ENCODE peak calls at places on chromosomes 13 and 19, in five cellular contexts. One of them, this sample, is unnamed. For H3K4me1, the result is how much of the 10 kb centered on the place peaks cover.

GRCh38 chr19:6536138-6536671 is 5.4 kb downstream of the TNFSF9 start:
- DNase-seq in tibial artery: no peak
- DNase-seq in ovary: no peak
- DNase-seq in pancreas: no peak
- DNase-seq in heart right ventricle: no peak
- DNase-seq in this sample: no peak

GRCh38 chr19:48713041-48713863 is 6.3 kb downstream of the MAMSTR start:
- DNase-seq in tibial artery: no peak
- DNase-seq in ovary: peak
- DNase-seq in pancreas: peak
- DNase-seq in heart right ventricle: no peak
- DNase-seq in this sample: no peak

GRCh38 chr19:7917292-7918061 is 2.7 kb upstream of the SNAPC2 start:
- DNase-seq in tibial artery: no peak
- DNase-seq in ovary: peak
- DNase-seq in pancreas: no peak
- DNase-seq in heart right ventricle: no peak
- DNase-seq in this sample: peak

GRCh38 chr13:32212420-32212819 is 102.7 kb downstream of the ZAR1L start:
- DNase-seq in tibial artery: no peak
- DNase-seq in ovary: no peak
- DNase-seq in pancreas: no peak
- DNase-seq in heart right ventricle: no peak
- DNase-seq in this sample: no peak

GRCh38 chr13:43787998-43788397 is 1.2 kb upstream of the ENOX1 start:
- DNase-seq in tibial artery: no peak
- DNase-seq in ovary: no peak
- DNase-seq in pancreas: peak
- DNase-seq in heart right ventricle: no peak
- DNase-seq in this sample: peak

GRCh38 chr19:51688665-51689571 is 4.2 kb upstream of the SPACA6 start:
- DNase-seq in tibial artery: peak
- DNase-seq in ovary: peak
- DNase-seq in pancreas: peak
- DNase-seq in heart right ventricle: peak
- DNase-seq in this sample: peak

GRCh38 chr13:32824671-32825070 is 191.6 kb upstream of the KL start:
- DNase-seq in tibial artery: no peak
- DNase-seq in ovary: no peak
- DNase-seq in pancreas: no peak
- DNase-seq in heart right ventricle: no peak
- DNase-seq in this sample: no peak

GRCh38 chr13:108288741-108289140 is 19.2 kb downstream of the TNFSF13B start:
- DNase-seq in tibial artery: no peak
- DNase-seq in ovary: no peak
- DNase-seq in pancreas: no peak
- DNase-seq in heart right ventricle: no peak
- DNase-seq in this sample: no peak

GRCh38 chr13:31038834-31039552 is 106.5 kb downstream of the TEX26 start:
- DNase-seq in tibial artery: no peak
- DNase-seq in ovary: no peak
- DNase-seq in pancreas: no peak
- DNase-seq in heart right ventricle: no peak
- DNase-seq in this sample: no peak

GRCh38 chr13:44854264-44855060 is 134.8 kb downstream of the NUFIP1 start:
- DNase-seq in tibial artery: no peak
- DNase-seq in ovary: no peak
- DNase-seq in pancreas: peak
- DNase-seq in heart right ventricle: peak
- DNase-seq in this sample: no peak

GRCh38 chr13:49214917-49215376 is 5.2 kb upstream of the MLNR start:
- DNase-seq in tibial artery: peak
- DNase-seq in ovary: no peak
- DNase-seq in pancreas: no peak
- DNase-seq in heart right ventricle: no peak
- DNase-seq in this sample: no peak

GRCh38 chr13:28337196-28338045 is 157.5 kb downstream of the FLT1 start:
- DNase-seq in tibial artery: no peak
- DNase-seq in ovary: no peak
- DNase-seq in pancreas: no peak
- DNase-seq in heart right ventricle: peak
- DNase-seq in this sample: no peak

GRCh38 chr19:51469629-51470028 is 8.7 kb upstream of the CEACAM18 start:
- DNase-seq in tibial artery: no peak
- DNase-seq in ovary: no peak
- DNase-seq in pancreas: no peak
- DNase-seq in heart right ventricle: no peak
- DNase-seq in this sample: no peak

GRCh38 chr19:6865849-6866248 is 21.5 kb upstream of the ADGRE1 start:
- DNase-seq in tibial artery: no peak
- DNase-seq in ovary: no peak
- DNase-seq in pancreas: no peak
- DNase-seq in heart right ventricle: no peak
- DNase-seq in this sample: no peak

GRCh38 chr19:4580021-4580901 is 20.8 kb upstream of the SEMA6B start:
- DNase-seq in tibial artery: no peak
- DNase-seq in ovary: no peak
- DNase-seq in pancreas: no peak
- DNase-seq in heart right ventricle: no peak
- DNase-seq in this sample: no peak

GRCh38 chr19:29800086-29800825 is 11.5 kb upstream of the CCNE1 start:
- DNase-seq in tibial artery: no peak
- DNase-seq in ovary: no peak
- DNase-seq in pancreas: no peak
- DNase-seq in heart right ventricle: no peak
- DNase-seq in this sample: no peak

GRCh38 chr19:50949792-50950320 is 3.0 kb downstream of the KLK5 start:
- DNase-seq in tibial artery: no peak
- DNase-seq in ovary: no peak
- DNase-seq in pancreas: no peak
- DNase-seq in heart right ventricle: no peak
- DNase-seq in this sample: no peak

GRCh38 chr13:73849292-73849691 is 284.9 kb downstream of the KLF12 start:
- DNase-seq in tibial artery: no peak
- DNase-seq in ovary: no peak
- DNase-seq in pancreas: no peak
- DNase-seq in heart right ventricle: no peak
- DNase-seq in this sample: no peak

GRCh38 chr19:4896372-4896771 is 6.3 kb downstream of the ARRDC5 start:
- DNase-seq in tibial artery: no peak
- DNase-seq in ovary: no peak
- DNase-seq in pancreas: peak
- DNase-seq in heart right ventricle: no peak
- DNase-seq in this sample: no peak

GRCh38 chr13:102703721-102704035 is 8.8 kb upstream of the METTL21C start:
- DNase-seq in tibial artery: no peak
- DNase-seq in ovary: no peak
- DNase-seq in pancreas: no peak
- DNase-seq in heart right ventricle: no peak
- DNase-seq in this sample: no peak

GRCh38 chr19:21023901-21024300 is 3.4 kb downstream of the ZNF430 start:
- DNase-seq in tibial artery: no peak
- DNase-seq in ovary: no peak
- DNase-seq in pancreas: no peak
- DNase-seq in heart right ventricle: no peak
- DNase-seq in this sample: no peak

GRCh38 chr13:106372199-106373160 is 163.0 kb downstream of the EFNB2 start:
- DNase-seq in tibial artery: no peak
- DNase-seq in ovary: no peak
- DNase-seq in pancreas: no peak
- DNase-seq in heart right ventricle: no peak
- DNase-seq in this sample: no peak

DNA sequence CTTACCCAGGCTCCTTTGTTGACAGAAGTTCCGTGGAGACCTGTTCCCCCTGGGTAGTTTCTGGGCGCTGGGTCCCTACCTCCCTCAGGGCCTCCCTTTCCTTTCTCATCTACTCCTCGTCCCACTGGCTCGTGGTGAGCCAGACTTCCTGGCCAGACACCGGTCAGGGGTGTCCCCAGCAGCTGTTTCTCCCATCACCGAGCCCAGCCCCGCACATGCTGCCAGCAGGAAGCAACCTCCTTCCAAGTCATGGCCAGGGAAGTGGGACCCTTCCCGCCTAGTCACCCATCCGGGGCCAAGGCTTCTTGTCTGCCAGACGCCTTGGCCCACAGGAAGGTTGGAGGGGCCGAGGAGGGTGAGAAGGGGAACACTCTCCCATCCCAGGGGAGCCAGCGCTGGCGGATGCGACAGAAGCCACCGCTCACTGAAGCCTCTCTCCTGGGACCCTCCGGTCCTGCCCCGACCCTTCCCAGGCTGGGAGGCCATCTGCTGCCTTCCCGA is 5.7 kb downstream of the PAK4 start:
- DNase-seq in tibial artery: no peak
- DNase-seq in ovary: no peak
- DNase-seq in pancreas: no peak
- DNase-seq in heart right ventricle: peak
- DNase-seq in this sample: no peak
- H3K27ac ChIP-seq in tibial artery: peak
- H3K27ac ChIP-seq in ovary: peak
- H3K27ac ChIP-seq in pancreas: peak
- H3K27ac ChIP-seq in heart right ventricle: peak
- H3K27ac ChIP-seq in this sample: peak

GRCh38 chr19:43814663-43815352 is 12.3 kb upstream of the ZNF283 start:
- DNase-seq in tibial artery: no peak
- DNase-seq in ovary: no peak
- DNase-seq in pancreas: no peak
- DNase-seq in heart right ventricle: no peak
- DNase-seq in this sample: no peak

GRCh38 chr19:43818500-43818899 is 8.6 kb upstream of the ZNF283 start:
- DNase-seq in tibial artery: no peak
- DNase-seq in ovary: no peak
- DNase-seq in pancreas: no peak
- DNase-seq in heart right ventricle: no peak
- DNase-seq in this sample: no peak

GRCh38 chr19:43820861-43821215 is 6.3 kb upstream of the ZNF283 start:
- DNase-seq in tibial artery: no peak
- DNase-seq in ovary: no peak
- DNase-seq in pancreas: no peak
- DNase-seq in heart right ventricle: no peak
- DNase-seq in this sample: no peak

GRCh38 chr19:43820098-43820860 is 6.8 kb upstream of the ZNF283 start:
- DNase-seq in tibial artery: no peak
- DNase-seq in ovary: no peak
- DNase-seq in pancreas: no peak
- DNase-seq in heart right ventricle: peak
- DNase-seq in this sample: peak
- H3K4me3 ChIP-seq in tibial artery: peak
- H3K4me3 ChIP-seq in ovary: peak
- H3K4me3 ChIP-seq in pancreas: peak
- H3K4me3 ChIP-seq in heart right ventricle: peak
- H3K4me3 ChIP-seq in this sample: peak

GRCh38 chr19:3458229-3458555 is 22.1 kb downstream of the SMIM24 start:
- DNase-seq in tibial artery: no peak
- DNase-seq in ovary: no peak
- DNase-seq in pancreas: no peak
- DNase-seq in heart right ventricle: no peak
- DNase-seq in this sample: no peak
- H3K4me1 ChIP-seq in tibial artery: half or more
- H3K4me1 ChIP-seq in ovary: under half
- H3K4me1 ChIP-seq in pancreas: under half
- H3K4me1 ChIP-seq in heart right ventricle: under half
- H3K4me1 ChIP-seq in this sample: under half

GRCh38 chr19:1491114-1491848 is at the start of gene REEP6:
- DNase-seq in tibial artery: no peak
- DNase-seq in ovary: peak
- DNase-seq in pancreas: no peak
- DNase-seq in heart right ventricle: no peak
- DNase-seq in this sample: no peak
- H3K27ac ChIP-seq in tibial artery: peak
- H3K27ac ChIP-seq in ovary: peak
- H3K27ac ChIP-seq in pancreas: peak
- H3K27ac ChIP-seq in heart right ventricle: peak
- H3K27ac ChIP-seq in this sample: peak

DNA sequence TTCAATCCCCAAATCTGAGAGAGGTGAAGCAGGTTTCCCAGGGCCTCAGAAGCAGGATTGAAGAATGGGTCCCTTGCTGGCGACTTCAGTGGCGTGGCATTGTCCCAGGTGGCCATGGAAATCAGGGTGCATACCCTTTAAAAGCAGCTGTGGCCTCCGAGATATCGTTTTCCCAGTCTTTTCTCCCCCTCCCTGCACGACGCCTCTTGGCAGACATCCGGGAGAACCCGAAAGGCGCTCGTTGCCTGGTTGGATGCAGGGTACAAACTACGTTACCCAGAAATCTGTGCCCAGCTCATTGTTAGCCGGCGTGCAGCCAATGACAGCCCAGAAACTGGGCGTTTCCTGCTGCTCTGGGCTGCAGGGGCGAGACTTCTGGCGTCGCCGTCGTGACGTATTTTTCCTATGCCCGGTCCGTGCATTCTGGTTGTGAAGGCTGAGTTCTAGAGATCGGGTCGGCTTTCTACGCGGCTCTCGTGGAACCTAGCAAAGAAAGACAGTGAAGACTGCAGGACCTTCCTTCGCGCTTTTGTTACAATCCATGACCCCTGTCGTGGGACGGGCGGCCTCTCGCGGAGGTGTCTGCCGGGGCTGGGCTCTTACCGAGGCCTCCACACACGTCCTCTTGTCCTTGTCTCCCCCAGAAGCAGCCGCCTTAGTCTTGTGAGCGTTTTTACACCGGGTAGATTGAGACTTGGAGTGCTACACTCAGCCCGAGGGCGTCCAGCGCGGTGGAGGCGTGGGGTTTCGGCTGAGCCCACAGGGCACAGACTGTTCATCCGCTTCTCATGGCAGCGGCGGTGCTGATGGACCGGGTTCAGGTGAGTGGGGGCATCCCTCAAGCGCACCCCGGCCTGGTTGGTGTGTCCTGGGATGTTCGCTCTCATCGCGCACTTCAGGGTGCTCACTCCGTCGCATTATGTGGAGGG is at the start of gene ZNF304:
- DNase-seq in tibial artery: peak
- DNase-seq in ovary: peak
- DNase-seq in pancreas: peak
- DNase-seq in heart right ventricle: peak
- DNase-seq in this sample: peak
- H3K4me3 ChIP-seq in tibial artery: peak
- H3K4me3 ChIP-seq in ovary: peak
- H3K4me3 ChIP-seq in pancreas: peak
- H3K4me3 ChIP-seq in heart right ventricle: peak
- H3K4me3 ChIP-seq in this sample: peak

GRCh38 chr19:47109177-47109540 is 4.4 kb downstream of the ZC3H4 start:
- DNase-seq in tibial artery: no peak
- DNase-seq in ovary: no peak
- DNase-seq in pancreas: no peak
- DNase-seq in heart right ventricle: no peak
- DNase-seq in this sample: no peak
- H3K4me1 ChIP-seq in tibial artery: under half
- H3K4me1 ChIP-seq in ovary: under half
- H3K4me1 ChIP-seq in pancreas: under half
- H3K4me1 ChIP-seq in heart right ventricle: under half
- H3K4me1 ChIP-seq in this sample: under half

GRCh38 chr13:40941581-40941980 is 77.5 kb downstream of the ELF1 start:
- DNase-seq in tibial artery: no peak
- DNase-seq in ovary: no peak
- DNase-seq in pancreas: no peak
- DNase-seq in heart right ventricle: no peak
- DNase-seq in this sample: no peak
- H3K27ac ChIP-seq in tibial artery: no peak
- H3K27ac ChIP-seq in ovary: no peak
- H3K27ac ChIP-seq in pancreas: no peak
- H3K27ac ChIP-seq in heart right ventricle: peak
- H3K27ac ChIP-seq in this sample: no peak

This sample was measured in uterus.